ENCODE peak calls at places on chromosome 18, in eight cellular contexts. E, F, R, Q, Z, B, U and D are unnamed samples.

GRCh38 chr18:3595282-3596273 is 145.6 kb downstream of the TGIF1 start:
- DNase-seq in E (peak), F (peak), R (peak), Q (peak), Z (peak), B (peak), U (no peak), D (peak)

GRCh38 chr18:54762386-54762785 is 65.9 kb upstream of the RAB27B start:
- DNase-seq in E (no peak), F (no peak), R (no peak), Q (no peak), Z (no peak), B (no peak), U (no peak), D (no peak)

GRCh38 chr18:59514193-59514592 is 155.1 kb upstream of the LMAN1 start:
- DNase-seq in E (no peak), F (no peak), R (peak), Q (no peak), Z (no peak), B (no peak), U (no peak), D (no peak)

GRCh38 chr18:12839526-12840196 is 44.4 kb downstream of the PTPN2 start:
- DNase-seq in E (no peak), F (peak), R (no peak), Q (no peak), Z (no peak), B (no peak), U (no peak), D (no peak)

GRCh38 chr18:26091047-26091630 is 726 bp upstream of the SS18 start:
- DNase-seq in E (no peak), F (no peak), R (no peak), Q (peak), Z (no peak), B (no peak), U (no peak), D (peak)

GRCh38 chr18:6056171-6056932 is 161.0 kb upstream of the TMEM200C start:
- DNase-seq in E (peak), F (peak), R (no peak), Q (no peak), Z (peak), B (peak), U (no peak), D (peak)

GRCh38 chr18:3972291-3972985 is 482.7 kb downstream of the DLGAP1 start:
- DNase-seq in E (no peak), F (no peak), R (no peak), Q (no peak), Z (no peak), B (no peak), U (no peak), D (no peak)

GRCh38 chr18:49669403-49669802 is 107.5 kb downstream of the LIPG start:
- DNase-seq in E (no peak), F (no peak), R (no peak), Q (no peak), Z (no peak), B (no peak), U (no peak), D (no peak)

GRCh38 chr18:22286576-22286975 is 117.2 kb downstream of the GATA6 start:
- DNase-seq in E (no peak), F (no peak), R (peak), Q (peak), Z (no peak), B (no peak), U (peak), D (no peak)

GRCh38 chr18:11955299-11956029 is 25.8 kb upstream of the IMPA2 start:
- DNase-seq in E (peak), F (no peak), R (peak), Q (peak), Z (peak), B (peak), U (peak), D (peak)

GRCh38 chr18:32160547-32160946 is 29.3 kb upstream of the MEP1B start:
- DNase-seq in E (no peak), F (no peak), R (no peak), Q (no peak), Z (no peak), B (no peak), U (no peak), D (no peak)

GRCh38 chr18:23878336-23878900 is 136.1 kb upstream of the TTC39C start:
- DNase-seq in E (no peak), F (no peak), R (no peak), Q (no peak), Z (no peak), B (no peak), U (no peak), D (no peak)

GRCh38 chr18:44871771-44872170 is 191.1 kb downstream of the SETBP1 start:
- DNase-seq in E (no peak), F (no peak), R (no peak), Q (no peak), Z (no peak), B (no peak), U (no peak), D (no peak)

GRCh38 chr18:32610116-32610630 is 139.5 kb upstream of the GAREM1 start:
- DNase-seq in E (peak), F (no peak), R (no peak), Q (no peak), Z (no peak), B (no peak), U (no peak), D (no peak)

GRCh38 chr18:45084207-45084606 is 403.5 kb downstream of the SETBP1 start:
- DNase-seq in E (no peak), F (no peak), R (no peak), Q (no peak), Z (no peak), B (no peak), U (peak), D (no peak)

DNA sequence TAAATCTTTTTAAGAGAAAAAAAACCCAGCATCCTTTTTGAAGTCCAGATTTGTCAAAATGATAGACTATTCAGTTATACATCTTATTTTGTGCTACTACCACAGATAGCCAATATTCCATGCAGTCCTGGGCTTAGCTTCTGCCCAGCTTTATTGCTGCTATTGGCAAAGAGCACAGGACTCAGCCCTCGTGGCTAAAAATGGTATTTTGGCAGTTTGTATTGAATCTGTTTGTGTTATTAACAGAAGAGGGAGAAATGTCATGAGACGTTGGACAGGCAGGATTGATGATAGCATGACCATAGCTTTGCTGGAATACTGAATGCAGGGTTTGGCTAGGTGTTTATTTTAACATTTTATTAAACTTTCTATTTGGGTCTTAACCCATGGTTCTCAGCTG is 19.4 kb downstream of the ELAC1 start:
- DNase-seq in E (no peak), F (no peak), R (no peak), Q (no peak), Z (no peak), B (no peak), U (no peak), D (no peak)
- H3K4me3 ChIP-seq in E (no peak), F (no peak), R (no peak), Q (no peak), Z (no peak), B (no peak), U (no peak), D (no peak)

GRCh38 chr18:30889582-30890301 is 152.8 kb downstream of the DSC3 start:
- DNase-seq in E (no peak), F (no peak), R (no peak), Q (peak), Z (no peak), B (peak), U (no peak), D (no peak)
- TF ChIP-seq CTCF in E (peak), F (peak), R (no peak), Q (no peak), Z (no peak), B (peak), U (peak), D (no peak)

GRCh38 chr18:27749189-27749588 is 427.7 kb downstream of the CDH2 start:
- DNase-seq in E (no peak), F (no peak), R (no peak), Q (no peak), Z (no peak), B (no peak), U (no peak), D (no peak)
- H3K4me3 ChIP-seq in E (no peak), F (no peak), R (no peak), Q (no peak), Z (no peak), B (no peak), U (no peak), D (no peak)

DNA sequence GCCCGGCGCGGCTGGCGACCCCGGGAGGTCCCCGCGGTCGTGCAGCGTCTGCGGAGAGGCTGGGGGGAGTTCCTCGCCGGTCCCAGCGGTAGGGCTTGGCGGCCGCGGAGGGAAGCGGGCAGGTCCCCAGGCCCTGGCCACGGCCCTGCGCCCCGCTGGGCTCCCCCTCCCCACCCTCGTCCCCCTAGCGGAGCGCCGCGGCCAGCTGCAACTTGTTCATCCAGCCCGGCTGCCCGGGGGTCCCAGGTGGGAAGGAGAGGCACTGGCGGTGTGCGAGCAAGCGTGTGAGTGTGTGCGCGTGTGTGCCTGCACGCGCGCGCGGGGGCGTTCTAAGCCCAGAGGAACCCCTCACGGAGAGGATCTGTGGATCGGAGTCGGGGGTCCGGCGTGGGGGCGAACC is 1.3 kb downstream of the PTPRM start:
- DNase-seq in E (no peak), F (peak), R (peak), Q (no peak), Z (no peak), B (no peak), U (peak), D (no peak)
- TF ChIP-seq CTCF in E (peak), F (no peak), R (no peak), Q (no peak), Z (peak), B (peak), U (peak), D (peak)

DNA sequence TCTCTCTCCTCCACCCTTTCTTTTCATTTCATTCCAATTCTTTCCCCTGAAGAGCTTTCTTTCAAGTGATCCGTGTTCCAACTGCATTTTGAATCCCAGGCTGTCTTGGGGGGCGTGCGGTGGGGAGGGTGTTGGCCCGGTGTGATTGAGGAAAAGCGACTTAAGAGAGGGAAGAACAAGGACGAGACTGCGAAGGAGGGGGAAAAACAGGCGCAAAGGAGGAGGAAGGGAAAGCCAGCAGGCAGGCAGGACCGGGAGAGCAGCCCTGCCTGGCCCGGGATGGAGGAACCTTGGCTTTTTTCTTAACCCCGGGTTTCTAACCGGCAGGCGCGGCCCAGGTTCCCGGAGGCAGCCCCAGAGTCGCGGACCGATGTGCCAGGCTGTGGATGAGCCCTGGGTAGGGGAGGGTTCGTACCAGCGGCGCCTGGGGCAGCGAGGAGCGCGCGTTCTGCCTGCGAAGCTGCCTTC is 1.3 kb downstream of the ADCYAP1 start:
- DNase-seq in E (no peak), F (no peak), R (no peak), Q (no peak), Z (no peak), B (no peak), U (no peak), D (no peak)
- H3K4me3 ChIP-seq in E (no peak), F (no peak), R (no peak), Q (no peak), Z (no peak), B (peak), U (no peak), D (no peak)

GRCh38 chr18:75173125-75173432 is 35.9 kb downstream of the PTGR3 start:
- DNase-seq in E (no peak), F (no peak), R (no peak), Q (no peak), Z (no peak), B (no peak), U (no peak), D (no peak)
- TF ChIP-seq CTCF in E (peak), F (peak), R (no peak), Q (no peak), Z (no peak), B (peak), U (peak), D (no peak)

GRCh38 chr18:9106094-9106493 is 3.6 kb downstream of the NDUFV2 start:
- DNase-seq in E (no peak), F (no peak), R (no peak), Q (no peak), Z (no peak), B (no peak), U (no peak), D (no peak)

GRCh38 chr18:9104244-9104901 is 1.9 kb downstream of the NDUFV2 start:
- DNase-seq in E (no peak), F (no peak), R (no peak), Q (peak), Z (no peak), B (no peak), U (no peak), D (no peak)

GRCh38 chr18:9106800-9107574 is 4.5 kb downstream of the NDUFV2 start:
- DNase-seq in E (no peak), F (no peak), R (no peak), Q (no peak), Z (no peak), B (no peak), U (no peak), D (no peak)

GRCh38 chr18:9103488-9103887 is 989 bp downstream of the NDUFV2 start:
- DNase-seq in E (no peak), F (no peak), R (no peak), Q (no peak), Z (no peak), B (no peak), U (no peak), D (no peak)

DNA sequence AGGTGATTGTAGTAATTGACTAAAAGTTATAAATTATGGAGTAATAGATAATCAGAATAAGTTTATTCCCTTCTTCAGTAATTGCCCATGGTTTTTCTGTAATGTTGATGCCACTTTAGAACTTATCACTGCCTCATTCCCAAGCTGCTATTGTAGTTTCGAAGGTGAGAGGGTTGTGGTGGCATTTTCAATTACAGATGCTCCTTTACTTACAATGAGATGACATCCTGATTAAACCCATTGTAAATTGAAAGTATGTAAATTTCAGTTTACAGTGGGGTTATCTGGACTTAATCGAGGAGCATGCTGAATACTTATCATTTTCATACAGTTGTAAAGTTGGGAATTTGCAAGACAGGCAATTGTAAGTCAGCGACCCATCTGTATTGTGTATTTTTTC is 2.9 kb downstream of the NDUFV2 start:
- DNase-seq in E (no peak), F (no peak), R (no peak), Q (no peak), Z (no peak), B (no peak), U (no peak), D (no peak)
- H3K4me3 ChIP-seq in E (peak), F (peak), R (no peak), Q (peak), Z (peak), B (peak), U (peak), D (peak)

DNA sequence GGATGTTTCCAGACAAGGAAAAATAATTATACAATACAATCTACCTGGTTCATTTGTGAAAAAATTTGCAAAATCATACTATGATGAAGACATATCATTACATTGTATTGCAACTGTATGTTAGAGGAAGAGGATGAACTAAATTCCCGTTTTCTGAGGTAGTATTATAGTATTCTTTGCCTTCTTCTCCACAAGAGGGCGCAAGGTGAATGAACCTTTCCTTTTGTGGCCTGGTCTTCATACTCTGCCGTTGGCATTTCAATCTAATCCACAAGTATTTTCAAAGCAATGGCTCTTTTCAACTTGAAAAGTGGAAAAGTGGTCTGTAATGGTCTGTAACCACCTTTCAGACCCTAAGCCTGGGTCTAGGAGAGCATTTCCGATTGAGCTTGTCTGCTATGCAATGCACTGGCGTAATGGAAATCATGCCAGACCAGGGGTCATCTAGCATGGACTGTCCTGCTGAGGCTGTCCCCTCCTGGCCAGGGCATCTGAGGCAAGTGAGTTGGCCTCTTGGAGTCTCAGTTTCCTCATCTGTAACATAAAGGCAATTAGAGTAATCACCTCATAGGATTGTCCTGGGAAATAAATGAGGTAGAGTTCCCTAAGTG is 30.8 kb upstream of the ZNF396 start:
- DNase-seq in E (no peak), F (no peak), R (peak), Q (peak), Z (peak), B (peak), U (no peak), D (peak)
- TF ChIP-seq CTCF in E (peak), F (peak), R (peak), Q (peak), Z (peak), B (peak), U (peak), D (peak)

GRCh38 chr18:76487076-76487475 is 8.0 kb downstream of the ZNF516 start:
- DNase-seq in E (no peak), F (no peak), R (no peak), Q (no peak), Z (no peak), B (no peak), U (no peak), D (no peak)

GRCh38 chr18:76489081-76489480 is 6.0 kb downstream of the ZNF516 start:
- DNase-seq in E (no peak), F (no peak), R (no peak), Q (no peak), Z (no peak), B (no peak), U (no peak), D (no peak)

GRCh38 chr18:76487782-76488181 is 7.3 kb downstream of the ZNF516 start:
- DNase-seq in E (no peak), F (no peak), R (no peak), Q (no peak), Z (no peak), B (no peak), U (no peak), D (no peak)

GRCh38 chr18:76486600-76486999 is 8.4 kb downstream of the ZNF516 start:
- DNase-seq in E (no peak), F (no peak), R (no peak), Q (no peak), Z (no peak), B (no peak), U (no peak), D (no peak)

GRCh38 chr18:76488190-76488589 is 6.9 kb downstream of the ZNF516 start:
- DNase-seq in E (no peak), F (no peak), R (no peak), Q (no peak), Z (no peak), B (no peak), U (no peak), D (no peak)
- H3K4me3 ChIP-seq in E (peak), F (no peak), R (no peak), Q (no peak), Z (peak), B (no peak), U (no peak), D (peak)

DNA sequence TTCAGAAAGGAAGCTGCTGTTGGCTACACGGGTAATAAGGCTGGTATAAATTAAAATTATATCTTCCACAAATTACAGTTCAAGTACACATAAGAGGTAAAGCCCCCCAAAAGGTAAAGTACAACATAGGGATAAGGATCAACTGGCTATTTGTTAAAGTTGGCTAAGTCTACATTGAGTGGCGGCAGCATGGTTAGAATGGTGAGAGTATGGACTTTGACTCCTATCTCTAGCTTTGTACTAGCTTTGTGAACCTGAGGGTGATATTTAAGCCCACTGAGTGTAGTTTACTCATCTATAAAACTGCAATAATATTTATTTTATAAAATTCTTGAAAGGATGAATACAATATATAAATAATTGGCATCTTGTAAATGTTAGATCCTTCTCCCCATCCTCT is 542.8 kb downstream of the DSC3 start:
- DNase-seq in E (no peak), F (no peak), R (no peak), Q (no peak), Z (no peak), B (no peak), U (no peak), D (no peak)
- TF ChIP-seq CTCF in E (no peak), F (no peak), R (no peak), Q (no peak), Z (no peak), B (no peak), U (no peak), D (no peak)